ENCODE peak calls at places on chromosomes 4 and X, in eight cellular contexts. Q is fibroblast of lung; I is mesenchymal stem cell; L is uterus; P is HepG2; H is psoas muscle; J is suprapubic skin; C is effector memory CD4-positive, alpha-beta T cell. Z is an unnamed sample. For H3K4me1 and H3K9me3, the result is how much of the 10 kb centered on the place peaks cover.

GRCh38 chr4:78610546-78611214 is 59.1 kb downstream of the ANXA3 start:
- DNase-seq in Q (peak), I (peak), L (no peak), P (no peak), H (no peak), J (no peak), C (no peak), Z (no peak)

GRCh38 chr4:148344382-148344781 is 97.8 kb downstream of the NR3C2 start:
- DNase-seq in Q (no peak), I (no peak), L (no peak), P (no peak), H (no peak), J (no peak), C (no peak), Z (no peak)

GRCh38 chr4:100340534-100341364 is 150.5 kb upstream of the DDIT4L start:
- DNase-seq in Q (peak), I (peak), L (no peak), P (no peak), H (no peak), J (no peak), C (no peak), Z (no peak)

GRCh38 chrX:10177620-10178019 is 20.8 kb downstream of the CLCN4 start:
- DNase-seq in Q (peak), I (no peak), L (no peak), P (no peak), H (no peak), J (no peak), C (no peak), Z (no peak)

GRCh38 chrX:45868425-45868824 is 667.7 kb upstream of the DIPK2B start:
- DNase-seq in Q (no peak), I (no peak), L (no peak), P (no peak), H (no peak), J (no peak), C (no peak), Z (no peak)

GRCh38 chr4:172390341-172390740 is 577.1 kb downstream of the GALNTL6 start:
- DNase-seq in Q (no peak), I (peak), L (no peak), P (no peak), H (no peak), J (no peak), C (no peak), Z (no peak)

GRCh38 chrX:69152398-69152797 is 12.9 kb downstream of the PJA1 start:
- DNase-seq in Q (no peak), I (peak), L (no peak), P (peak), H (peak), J (no peak), C (no peak), Z (no peak)

GRCh38 chrX:78514852-78515251 is 144.3 kb downstream of the RTL3 start:
- DNase-seq in Q (no peak), I (no peak), L (no peak), P (no peak), H (no peak), J (no peak), C (no peak), Z (peak)

GRCh38 chr4:77001907-77002306 is 52.4 kb downstream of the SEPTIN11 start:
- DNase-seq in Q (peak), I (peak), L (no peak), P (no peak), H (no peak), J (no peak), C (no peak), Z (no peak)

GRCh38 chr4:6449746-6450369 is 22.6 kb downstream of the PPP2R2C start:
- DNase-seq in Q (no peak), I (no peak), L (no peak), P (no peak), H (no peak), J (no peak), C (no peak), Z (no peak)

GRCh38 chr4:53116959-53117358 is 248.9 kb downstream of the SCFD2 start:
- DNase-seq in Q (peak), I (peak), L (no peak), P (no peak), H (no peak), J (no peak), C (no peak), Z (no peak)

GRCh38 chr4:52863324-52863723 is 1.2 kb downstream of the RASL11B start:
- DNase-seq in Q (no peak), I (no peak), L (no peak), P (no peak), H (no peak), J (no peak), C (no peak), Z (no peak)

GRCh38 chrX:101407167-101407747 is 468 bp downstream of the GLA start:
- DNase-seq in Q (no peak), I (no peak), L (no peak), P (no peak), H (no peak), J (no peak), C (no peak), Z (no peak)

GRCh38 chr4:7902826-7903225 is 36.8 kb downstream of the AFAP1 start:
- DNase-seq in Q (no peak), I (no peak), L (no peak), P (no peak), H (no peak), J (no peak), C (no peak), Z (no peak)

GRCh38 chr4:90190510-90190909 is 63.3 kb downstream of the CCSER1 start:
- DNase-seq in Q (no peak), I (no peak), L (no peak), P (no peak), H (no peak), J (no peak), C (no peak), Z (no peak)

GRCh38 chr4:40241026-40241425 is 44.2 kb downstream of the RHOH start:
- DNase-seq in Q (no peak), I (no peak), L (no peak), P (no peak), H (no peak), J (no peak), C (no peak), Z (no peak)

GRCh38 chrX:106378616-106379015 is 210.5 kb downstream of the PWWP3B start:
- DNase-seq in Q (no peak), I (no peak), L (no peak), P (no peak), H (no peak), J (no peak), C (no peak), Z (no peak)

GRCh38 chr4:158805628-158806471 is 37.0 kb downstream of the FNIP2 start:
- DNase-seq in Q (no peak), I (peak), L (no peak), P (no peak), H (no peak), J (no peak), C (no peak), Z (peak)

GRCh38 chr4:158810487-158811215 is 41.8 kb downstream of the FNIP2 start:
- DNase-seq in Q (peak), I (peak), L (peak), P (no peak), H (peak), J (no peak), C (no peak), Z (peak)

GRCh38 chr4:158809611-158810486 is 41.0 kb downstream of the FNIP2 start:
- DNase-seq in Q (peak), I (peak), L (no peak), P (no peak), H (no peak), J (no peak), C (no peak), Z (peak)

GRCh38 chr4:158807696-158808095 is 38.9 kb downstream of the FNIP2 start:
- DNase-seq in Q (no peak), I (no peak), L (no peak), P (no peak), H (no peak), J (no peak), C (no peak), Z (no peak)

DNA sequence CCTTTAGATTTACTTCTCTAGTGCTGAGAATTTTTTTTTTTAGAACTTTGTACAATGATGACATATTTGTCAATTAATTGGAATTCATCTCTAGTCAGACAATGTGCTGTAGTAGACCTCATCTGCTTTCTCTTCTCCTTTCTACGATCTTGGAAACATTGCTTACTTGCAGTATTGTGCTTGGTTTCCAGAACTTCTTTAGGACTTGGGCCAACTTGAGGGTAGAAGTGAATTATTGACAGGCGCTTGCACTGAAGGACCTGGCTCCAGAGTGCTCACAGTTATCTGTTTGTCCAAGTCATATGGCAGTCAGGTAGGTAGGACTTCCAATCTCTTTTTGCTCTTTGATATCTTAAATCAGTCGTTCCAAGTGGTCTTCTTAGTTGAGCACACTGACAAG is 39.6 kb downstream of the FNIP2 start:
- DNase-seq in Q (no peak), I (no peak), L (no peak), P (no peak), H (no peak), J (no peak), C (no peak), Z (no peak)
- H3K4me1 ChIP-seq in Q (under half), I (under half), L (under half), P (half or more), H (half or more), J (half or more), C (under half), Z (under half)

GRCh38 chr4:159312236-159312635 is 209.4 kb downstream of the RAPGEF2 start:
- DNase-seq in Q (no peak), I (no peak), L (no peak), P (no peak), H (no peak), J (no peak), C (no peak), Z (no peak)

GRCh38 chr4:159307929-159308328 is 205.1 kb downstream of the RAPGEF2 start:
- DNase-seq in Q (no peak), I (no peak), L (no peak), P (no peak), H (no peak), J (no peak), C (no peak), Z (no peak)

GRCh38 chr4:159303435-159303834 is 200.6 kb downstream of the RAPGEF2 start:
- DNase-seq in Q (no peak), I (no peak), L (no peak), P (no peak), H (no peak), J (no peak), C (no peak), Z (no peak)

GRCh38 chr4:159305129-159305528 is 202.2 kb downstream of the RAPGEF2 start:
- DNase-seq in Q (no peak), I (peak), L (no peak), P (no peak), H (no peak), J (no peak), C (no peak), Z (no peak)

DNA sequence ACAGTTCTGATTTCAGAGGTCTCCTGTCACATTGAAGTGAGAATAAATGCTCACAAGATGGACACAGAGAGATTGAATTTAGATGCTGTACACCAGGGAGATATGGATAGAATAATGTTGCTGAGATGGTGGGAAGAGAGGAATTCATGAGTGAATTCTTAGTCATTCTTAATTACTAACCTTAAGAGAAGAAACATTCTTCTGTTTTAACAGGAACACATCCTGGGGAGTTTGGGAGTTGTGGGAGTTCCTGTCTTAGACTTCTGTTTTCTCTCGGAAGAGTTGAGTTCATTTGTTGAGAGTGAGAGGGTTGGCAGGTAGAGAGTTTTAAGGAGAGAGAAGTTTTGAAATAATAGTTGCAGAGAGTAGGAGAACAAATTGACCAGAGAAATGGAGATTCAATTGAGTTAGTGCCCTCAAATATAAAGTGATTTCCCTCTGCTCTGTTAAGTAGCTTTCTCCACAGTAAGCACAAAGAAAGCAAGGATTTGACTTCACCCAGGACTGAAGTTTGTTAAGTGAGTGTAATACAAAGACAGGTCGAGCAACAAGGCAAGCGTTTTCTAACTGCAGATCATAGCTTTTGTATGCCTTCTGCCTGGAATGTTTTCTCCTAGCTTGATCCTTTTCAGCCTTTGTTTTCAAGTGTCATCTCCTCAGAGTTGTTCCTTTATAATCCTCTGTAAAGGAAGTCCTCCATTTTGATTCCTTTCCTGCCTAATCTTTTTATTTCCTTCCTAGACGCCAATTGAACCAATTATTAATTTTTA is 205.9 kb downstream of the RAPGEF2 start:
- DNase-seq in Q (no peak), I (peak), L (no peak), P (no peak), H (no peak), J (no peak), C (no peak), Z (no peak)
- H3K4me3 ChIP-seq in Q (no peak), I (no peak), L (no peak), P (no peak), H (no peak), J (no peak), C (no peak), Z (no peak)

DNA sequence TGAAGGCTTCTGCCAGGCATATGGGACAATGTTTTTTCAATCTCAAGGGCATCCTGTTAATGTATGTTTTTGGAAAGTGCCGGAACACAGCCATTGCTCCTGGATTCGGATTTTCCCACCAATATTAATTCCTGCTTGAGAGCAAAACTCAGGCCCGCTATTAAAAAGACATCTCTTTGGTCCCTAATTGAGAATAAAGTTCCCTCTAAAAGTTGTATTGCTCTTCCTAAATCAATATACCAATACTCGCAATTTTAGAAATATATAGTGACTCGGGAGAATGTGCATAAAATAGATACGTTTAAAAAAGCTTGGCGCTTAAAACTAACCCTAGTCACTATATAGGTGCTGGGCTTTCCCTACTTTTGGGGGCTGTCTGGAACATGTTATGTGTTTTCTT is 15.5 kb upstream of the PITX2 start:
- DNase-seq in Q (no peak), I (peak), L (no peak), P (no peak), H (no peak), J (no peak), C (no peak), Z (no peak)
- H3K9me3 ChIP-seq in Q (under half), I (under half), L (under half), P (under half), H (under half), J (under half), C (under half), Z (under half)

GRCh38 chrX:38898261-38898660 is 97.0 kb downstream of the MID1IP1 start:
- DNase-seq in Q (no peak), I (no peak), L (no peak), P (no peak), H (no peak), J (no peak), C (no peak), Z (no peak)
- H3K4me1 ChIP-seq in Q (under half), I (under half), L (under half), P (under half), H (under half), J (under half), C (under half), Z (under half)

GRCh38 chrX:48681539-48682183 is 1.9 kb upstream of the WAS start:
- DNase-seq in Q (no peak), I (no peak), L (no peak), P (no peak), H (no peak), J (no peak), C (no peak), Z (no peak)

GRCh38 chrX:48688531-48689142 is 5.0 kb downstream of the WAS start:
- DNase-seq in Q (no peak), I (no peak), L (no peak), P (no peak), H (no peak), J (no peak), C (no peak), Z (no peak)

GRCh38 chrX:48685416-48685815 is 1.8 kb downstream of the WAS start:
- DNase-seq in Q (no peak), I (no peak), L (no peak), P (no peak), H (no peak), J (no peak), C (no peak), Z (no peak)

GRCh38 chrX:48684134-48684533 is 535 bp downstream of the WAS start:
- DNase-seq in Q (no peak), I (no peak), L (no peak), P (no peak), H (no peak), J (no peak), C (no peak), Z (no peak)

GRCh38 chrX:48683411-48683982 is at the start of gene WAS:
- DNase-seq in Q (no peak), I (no peak), L (no peak), P (no peak), H (no peak), J (no peak), C (peak), Z (no peak)
- H3K4me3 ChIP-seq in Q (no peak), I (no peak), L (no peak), P (no peak), H (peak), J (peak), C (peak), Z (no peak)

GRCh38 chr4:94428884-94429283 is 22.9 kb upstream of the PDLIM5 start:
- DNase-seq in Q (no peak), I (no peak), L (no peak), P (peak), H (no peak), J (no peak), C (no peak), Z (no peak)

GRCh38 chr4:94426783-94427182 is 25.0 kb upstream of the PDLIM5 start:
- DNase-seq in Q (peak), I (no peak), L (no peak), P (no peak), H (no peak), J (no peak), C (no peak), Z (no peak)

GRCh38 chr4:94431388-94431787 is 20.4 kb upstream of the PDLIM5 start:
- DNase-seq in Q (no peak), I (no peak), L (no peak), P (no peak), H (no peak), J (no peak), C (no peak), Z (no peak)

GRCh38 chr4:94434505-94434904 is 17.2 kb upstream of the PDLIM5 start:
- DNase-seq in Q (no peak), I (no peak), L (no peak), P (no peak), H (no peak), J (no peak), C (no peak), Z (no peak)

GRCh38 chr4:94430416-94430815 is 21.3 kb upstream of the PDLIM5 start:
- DNase-seq in Q (no peak), I (no peak), L (no peak), P (no peak), H (no peak), J (no peak), C (no peak), Z (no peak)
- H3K9me3 ChIP-seq in Q (under half), I (under half), L (under half), P (under half), H (under half), J (under half), C (under half), Z (under half)

GRCh38 chr4:15011166-15011565 is 8.9 kb downstream of the CPEB2 start:
- DNase-seq in Q (no peak), I (no peak), L (no peak), P (no peak), H (no peak), J (no peak), C (no peak), Z (no peak)

GRCh38 chr4:15010038-15010585 is 7.8 kb downstream of the CPEB2 start:
- DNase-seq in Q (no peak), I (no peak), L (no peak), P (no peak), H (no peak), J (no peak), C (no peak), Z (no peak)

GRCh38 chr4:15013585-15013984 is 11.3 kb downstream of the CPEB2 start:
- DNase-seq in Q (peak), I (no peak), L (no peak), P (no peak), H (no peak), J (no peak), C (no peak), Z (no peak)

GRCh38 chr4:15015170-15015569 is 12.9 kb downstream of the CPEB2 start:
- DNase-seq in Q (no peak), I (no peak), L (no peak), P (no peak), H (no peak), J (no peak), C (no peak), Z (no peak)

DNA sequence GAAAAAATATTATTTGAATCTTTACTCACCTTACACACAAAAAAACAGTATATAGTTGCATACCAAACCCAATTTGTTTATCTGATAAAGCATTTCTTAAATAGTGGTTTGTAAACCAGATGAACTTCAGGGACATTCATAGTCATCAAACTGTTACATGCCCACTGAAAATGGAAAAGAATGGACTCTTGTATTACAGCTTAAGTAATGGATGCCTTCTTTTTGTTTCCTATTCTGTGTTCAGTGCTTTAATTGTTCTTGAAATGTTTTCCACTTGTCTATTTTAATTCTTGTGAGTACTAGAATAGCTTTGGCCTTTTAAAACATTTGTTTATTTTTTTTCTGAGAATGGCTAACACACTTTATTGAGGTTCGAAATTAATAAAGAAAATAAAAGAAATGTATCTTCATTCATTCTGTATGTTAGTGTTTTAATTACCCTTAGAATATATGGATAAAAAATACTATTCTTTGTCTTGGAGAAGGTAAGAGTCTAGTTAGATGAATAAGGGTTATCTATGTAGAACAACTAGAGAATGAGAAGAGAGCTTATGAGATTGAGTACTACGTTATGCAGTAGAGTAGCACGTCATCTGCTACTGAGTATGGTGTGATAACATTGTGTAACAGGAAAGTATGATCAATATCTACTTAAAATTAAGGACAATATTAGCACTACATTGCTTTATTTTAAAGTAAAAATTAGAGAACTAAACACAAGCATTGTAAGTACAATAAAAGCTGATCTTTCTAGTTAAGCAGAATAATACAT is 9.9 kb downstream of the CPEB2 start:
- DNase-seq in Q (no peak), I (no peak), L (no peak), P (no peak), H (no peak), J (no peak), C (no peak), Z (no peak)
- H3K4me1 ChIP-seq in Q (under half), I (under half), L (under half), P (under half), H (under half), J (under half), C (under half), Z (under half)

Z was measured in Caco-2.